ENCODE peak calls at places on chromosomes 3 and 15, in six cellular contexts. E is activated T-cell treated with anti-CD3 and anti-CD28 coated beads for 4 hours, Q is AG10803, A is left colon, D is neural progenitor cell, U is H54. H is an unnamed sample.

GRCh38 chr15:99305761-99306505 is 54.7 kb downstream of the LRRC28 start:
- DNase-seq in E (no peak), Q (peak), A (peak), D (peak), U (no peak), H (no peak)

GRCh38 chr3:10309736-10310135 is 11.2 kb downstream of the SEC13 start:
- DNase-seq in E (no peak), Q (no peak), A (no peak), D (no peak), U (no peak), H (no peak)

GRCh38 chr3:178263236-178263916 is 272.9 kb upstream of the KCNMB2 start:
- DNase-seq in E (no peak), Q (no peak), A (no peak), D (no peak), U (no peak), H (no peak)

GRCh38 chr3:184757010-184757651 is 45.3 kb upstream of the MAGEF1 start:
- DNase-seq in E (no peak), Q (peak), A (peak), D (no peak), U (no peak), H (peak)

GRCh38 chr3:149003653-149004305 is 12.4 kb downstream of the GYG1 start:
- DNase-seq in E (no peak), Q (no peak), A (no peak), D (no peak), U (no peak), H (no peak)

GRCh38 chr3:129182390-129183180 is 1.1 kb downstream of the CNBP start:
- DNase-seq in E (no peak), Q (peak), A (no peak), D (peak), U (no peak), H (no peak)

GRCh38 chr3:24088782-24089181 is 143.7 kb downstream of the NR1D2 start:
- DNase-seq in E (no peak), Q (peak), A (no peak), D (no peak), U (no peak), H (no peak)

GRCh38 chr15:93217343-93217742 is 128.3 kb upstream of the RGMA start:
- DNase-seq in E (no peak), Q (no peak), A (no peak), D (no peak), U (no peak), H (peak)

H was measured in mucosa of gallbladder.